ENCODE peak calls at places on chromosomes 16 and 17, in five cellular contexts. One of them, this sample, is unnamed.

GRCh38 chr16:22075043-22075757 is 17.1 kb upstream of the VWA3A start:
- DNase-seq in SW480: no peak
- DNase-seq in stimulated activated CD8-positive, alpha-beta memory T cell treated with anti-CD3 and anti-CD28 coated beads, Interleukin-15, amount 100 ng/mL, for 4 hours: no peak
- DNase-seq in Right ventricle myocardium inferior: no peak
- DNase-seq in testis: no peak
- DNase-seq in this sample: no peak

GRCh38 chr16:807345-808251 is 7.1 kb upstream of the GNG13 start:
- DNase-seq in SW480: peak
- DNase-seq in stimulated activated CD8-positive, alpha-beta memory T cell treated with anti-CD3 and anti-CD28 coated beads, Interleukin-15, amount 100 ng/mL, for 4 hours: peak
- DNase-seq in Right ventricle myocardium inferior: peak
- DNase-seq in testis: peak
- DNase-seq in this sample: peak

GRCh38 chr17:80124351-80124981 is 22.5 kb downstream of the EIF4A3 start:
- DNase-seq in SW480: peak
- DNase-seq in stimulated activated CD8-positive, alpha-beta memory T cell treated with anti-CD3 and anti-CD28 coated beads, Interleukin-15, amount 100 ng/mL, for 4 hours: no peak
- DNase-seq in Right ventricle myocardium inferior: peak
- DNase-seq in testis: peak
- DNase-seq in this sample: peak

GRCh38 chr17:30005709-30006320 is 64.4 kb downstream of the EFCAB5 start:
- DNase-seq in SW480: no peak
- DNase-seq in stimulated activated CD8-positive, alpha-beta memory T cell treated with anti-CD3 and anti-CD28 coated beads, Interleukin-15, amount 100 ng/mL, for 4 hours: no peak
- DNase-seq in Right ventricle myocardium inferior: no peak
- DNase-seq in testis: no peak
- DNase-seq in this sample: peak

GRCh38 chr17:11880714-11881113 is 116.6 kb downstream of the ZNF18 start:
- DNase-seq in SW480: peak
- DNase-seq in stimulated activated CD8-positive, alpha-beta memory T cell treated with anti-CD3 and anti-CD28 coated beads, Interleukin-15, amount 100 ng/mL, for 4 hours: no peak
- DNase-seq in Right ventricle myocardium inferior: no peak
- DNase-seq in testis: no peak
- DNase-seq in this sample: peak

GRCh38 chr17:76414334-76415295 is 30.2 kb downstream of the SPHK1 start:
- DNase-seq in SW480: no peak
- DNase-seq in stimulated activated CD8-positive, alpha-beta memory T cell treated with anti-CD3 and anti-CD28 coated beads, Interleukin-15, amount 100 ng/mL, for 4 hours: no peak
- DNase-seq in Right ventricle myocardium inferior: peak
- DNase-seq in testis: peak
- DNase-seq in this sample: no peak

GRCh38 chr16:24729967-24730815 is 740 bp downstream of the TNRC6A start:
- DNase-seq in SW480: no peak
- DNase-seq in stimulated activated CD8-positive, alpha-beta memory T cell treated with anti-CD3 and anti-CD28 coated beads, Interleukin-15, amount 100 ng/mL, for 4 hours: peak
- DNase-seq in Right ventricle myocardium inferior: no peak
- DNase-seq in testis: peak
- DNase-seq in this sample: peak

GRCh38 chr17:83132251-83133081 is 53.1 kb downstream of the METRNL start:
- DNase-seq in SW480: no peak
- DNase-seq in stimulated activated CD8-positive, alpha-beta memory T cell treated with anti-CD3 and anti-CD28 coated beads, Interleukin-15, amount 100 ng/mL, for 4 hours: no peak
- DNase-seq in Right ventricle myocardium inferior: peak
- DNase-seq in testis: no peak
- DNase-seq in this sample: no peak

GRCh38 chr17:7538891-7539290 is 10.0 kb upstream of the TNFSF12 start:
- DNase-seq in SW480: no peak
- DNase-seq in stimulated activated CD8-positive, alpha-beta memory T cell treated with anti-CD3 and anti-CD28 coated beads, Interleukin-15, amount 100 ng/mL, for 4 hours: no peak
- DNase-seq in Right ventricle myocardium inferior: no peak
- DNase-seq in testis: no peak
- DNase-seq in this sample: no peak

GRCh38 chr17:17837380-17837821 is 615 bp upstream of the SREBF1 start:
- DNase-seq in SW480: peak
- DNase-seq in stimulated activated CD8-positive, alpha-beta memory T cell treated with anti-CD3 and anti-CD28 coated beads, Interleukin-15, amount 100 ng/mL, for 4 hours: no peak
- DNase-seq in Right ventricle myocardium inferior: peak
- DNase-seq in testis: peak
- DNase-seq in this sample: no peak

GRCh38 chr17:27603870-27604794 is 26.9 kb upstream of the LGALS9 start:
- DNase-seq in SW480: no peak
- DNase-seq in stimulated activated CD8-positive, alpha-beta memory T cell treated with anti-CD3 and anti-CD28 coated beads, Interleukin-15, amount 100 ng/mL, for 4 hours: no peak
- DNase-seq in Right ventricle myocardium inferior: peak
- DNase-seq in testis: no peak
- DNase-seq in this sample: no peak

GRCh38 chr17:8223356-8224063 is 13.1 kb upstream of the AURKB start:
- DNase-seq in SW480: peak
- DNase-seq in stimulated activated CD8-positive, alpha-beta memory T cell treated with anti-CD3 and anti-CD28 coated beads, Interleukin-15, amount 100 ng/mL, for 4 hours: no peak
- DNase-seq in Right ventricle myocardium inferior: peak
- DNase-seq in testis: peak
- DNase-seq in this sample: no peak

GRCh38 chr17:42282478-42283080 is 5.7 kb upstream of the STAT5A start:
- DNase-seq in SW480: no peak
- DNase-seq in stimulated activated CD8-positive, alpha-beta memory T cell treated with anti-CD3 and anti-CD28 coated beads, Interleukin-15, amount 100 ng/mL, for 4 hours: no peak
- DNase-seq in Right ventricle myocardium inferior: no peak
- DNase-seq in testis: peak
- DNase-seq in this sample: no peak

This sample was measured in HuH-7.5.